ENCODE peak calls at places on chromosomes 4 and X, in four cellular contexts. One of them, this sample, is unnamed.

GRCh38 chr4:10526431-10527222 is 69.4 kb upstream of the ZNF518B start:
- DNase-seq in stimulated activated naive CD4-positive, alpha-beta T cell treated with Interleukin-2 at 50 U/mL for 16 hours: no peak
- DNase-seq in iris pigment epithelial cell: no peak
- DNase-seq in AG08396: no peak
- DNase-seq in this sample: no peak

GRCh38 chr4:29046166-29046565 is 1674.0 kb upstream of the PCDH7 start:
- DNase-seq in stimulated activated naive CD4-positive, alpha-beta T cell treated with Interleukin-2 at 50 U/mL for 16 hours: no peak
- DNase-seq in iris pigment epithelial cell: peak
- DNase-seq in AG08396: no peak
- DNase-seq in this sample: peak

GRCh38 chr4:87227704-87228560 is 7.5 kb upstream of the KLHL8 start:
- DNase-seq in stimulated activated naive CD4-positive, alpha-beta T cell treated with Interleukin-2 at 50 U/mL for 16 hours: no peak
- DNase-seq in iris pigment epithelial cell: no peak
- DNase-seq in AG08396: no peak
- DNase-seq in this sample: no peak

GRCh38 chrX:108217877-108218276 is 126.3 kb downstream of the ATG4A start:
- DNase-seq in stimulated activated naive CD4-positive, alpha-beta T cell treated with Interleukin-2 at 50 U/mL for 16 hours: no peak
- DNase-seq in iris pigment epithelial cell: no peak
- DNase-seq in AG08396: no peak
- DNase-seq in this sample: no peak

GRCh38 chr4:98334461-98334860 is 73.3 kb downstream of the RAP1GDS1 start:
- DNase-seq in stimulated activated naive CD4-positive, alpha-beta T cell treated with Interleukin-2 at 50 U/mL for 16 hours: no peak
- DNase-seq in iris pigment epithelial cell: no peak
- DNase-seq in AG08396: no peak
- DNase-seq in this sample: no peak

GRCh38 chr4:128825226-128825625 is 15.7 kb downstream of the JADE1 start:
- DNase-seq in stimulated activated naive CD4-positive, alpha-beta T cell treated with Interleukin-2 at 50 U/mL for 16 hours: no peak
- DNase-seq in iris pigment epithelial cell: peak
- DNase-seq in AG08396: no peak
- DNase-seq in this sample: no peak

GRCh38 chr4:66852843-66853242 is 692.5 kb downstream of the CENPC start:
- DNase-seq in stimulated activated naive CD4-positive, alpha-beta T cell treated with Interleukin-2 at 50 U/mL for 16 hours: no peak
- DNase-seq in iris pigment epithelial cell: no peak
- DNase-seq in AG08396: no peak
- DNase-seq in this sample: no peak

GRCh38 chr4:169226565-169226964 is 44.2 kb downstream of the SH3RF1 start:
- DNase-seq in stimulated activated naive CD4-positive, alpha-beta T cell treated with Interleukin-2 at 50 U/mL for 16 hours: no peak
- DNase-seq in iris pigment epithelial cell: no peak
- DNase-seq in AG08396: no peak
- DNase-seq in this sample: no peak

GRCh38 chrX:54288989-54289388 is 68.9 kb downstream of the WNK3 start:
- DNase-seq in stimulated activated naive CD4-positive, alpha-beta T cell treated with Interleukin-2 at 50 U/mL for 16 hours: no peak
- DNase-seq in iris pigment epithelial cell: no peak
- DNase-seq in AG08396: no peak
- DNase-seq in this sample: no peak

GRCh38 chr4:133997440-133997839 is 204.1 kb downstream of the PABPC4L start:
- DNase-seq in stimulated activated naive CD4-positive, alpha-beta T cell treated with Interleukin-2 at 50 U/mL for 16 hours: no peak
- DNase-seq in iris pigment epithelial cell: no peak
- DNase-seq in AG08396: no peak
- DNase-seq in this sample: no peak

GRCh38 chrX:3219231-3219630 is 127.2 kb downstream of the MXRA5 start:
- DNase-seq in stimulated activated naive CD4-positive, alpha-beta T cell treated with Interleukin-2 at 50 U/mL for 16 hours: no peak
- DNase-seq in iris pigment epithelial cell: no peak
- DNase-seq in AG08396: no peak
- DNase-seq in this sample: no peak

GRCh38 chrX:42967681-42968080 is 189.7 kb upstream of the PPP1R2C start:
- DNase-seq in stimulated activated naive CD4-positive, alpha-beta T cell treated with Interleukin-2 at 50 U/mL for 16 hours: no peak
- DNase-seq in iris pigment epithelial cell: peak
- DNase-seq in AG08396: no peak
- DNase-seq in this sample: no peak

GRCh38 chrX:70087857-70088256 is 25.6 kb downstream of the OTUD6A start:
- DNase-seq in stimulated activated naive CD4-positive, alpha-beta T cell treated with Interleukin-2 at 50 U/mL for 16 hours: no peak
- DNase-seq in iris pigment epithelial cell: peak
- DNase-seq in AG08396: peak
- DNase-seq in this sample: peak

GRCh38 chr4:40121515-40121914 is 64.9 kb downstream of the N4BP2 start:
- DNase-seq in stimulated activated naive CD4-positive, alpha-beta T cell treated with Interleukin-2 at 50 U/mL for 16 hours: peak
- DNase-seq in iris pigment epithelial cell: peak
- DNase-seq in AG08396: peak
- DNase-seq in this sample: peak

GRCh38 chr4:119894650-119895208 is 171.9 kb downstream of the MAD2L1 start:
- DNase-seq in stimulated activated naive CD4-positive, alpha-beta T cell treated with Interleukin-2 at 50 U/mL for 16 hours: no peak
- DNase-seq in iris pigment epithelial cell: no peak
- DNase-seq in AG08396: no peak
- DNase-seq in this sample: no peak

GRCh38 chr4:31234494-31234893 is 514.3 kb downstream of the PCDH7 start:
- DNase-seq in stimulated activated naive CD4-positive, alpha-beta T cell treated with Interleukin-2 at 50 U/mL for 16 hours: no peak
- DNase-seq in iris pigment epithelial cell: peak
- DNase-seq in AG08396: no peak
- DNase-seq in this sample: no peak

GRCh38 chr4:175745340-175745739 is 66.7 kb downstream of the GPM6A start:
- DNase-seq in stimulated activated naive CD4-positive, alpha-beta T cell treated with Interleukin-2 at 50 U/mL for 16 hours: no peak
- DNase-seq in iris pigment epithelial cell: no peak
- DNase-seq in AG08396: no peak
- DNase-seq in this sample: no peak

GRCh38 chr4:90071289-90072235 is 55.6 kb upstream of the CCSER1 start:
- DNase-seq in stimulated activated naive CD4-positive, alpha-beta T cell treated with Interleukin-2 at 50 U/mL for 16 hours: no peak
- DNase-seq in iris pigment epithelial cell: no peak
- DNase-seq in AG08396: no peak
- DNase-seq in this sample: no peak

GRCh38 chrX:10175317-10175871 is 18.6 kb downstream of the CLCN4 start:
- DNase-seq in stimulated activated naive CD4-positive, alpha-beta T cell treated with Interleukin-2 at 50 U/mL for 16 hours: no peak
- DNase-seq in iris pigment epithelial cell: peak
- DNase-seq in AG08396: peak
- DNase-seq in this sample: peak

GRCh38 chrX:130024127-130024526 is 41.7 kb downstream of the BCORL1 start:
- DNase-seq in stimulated activated naive CD4-positive, alpha-beta T cell treated with Interleukin-2 at 50 U/mL for 16 hours: peak
- DNase-seq in iris pigment epithelial cell: peak
- DNase-seq in AG08396: peak
- DNase-seq in this sample: peak

GRCh38 chr4:137694138-137694537 is 161.8 kb upstream of the PCDH18 start:
- DNase-seq in stimulated activated naive CD4-positive, alpha-beta T cell treated with Interleukin-2 at 50 U/mL for 16 hours: no peak
- DNase-seq in iris pigment epithelial cell: no peak
- DNase-seq in AG08396: no peak
- DNase-seq in this sample: no peak

GRCh38 chrX:153689654-153690465 is 2.1 kb downstream of the SLC6A8 start:
- DNase-seq in stimulated activated naive CD4-positive, alpha-beta T cell treated with Interleukin-2 at 50 U/mL for 16 hours: no peak
- DNase-seq in iris pigment epithelial cell: no peak
- DNase-seq in AG08396: no peak
- DNase-seq in this sample: no peak

GRCh38 chr4:74056114-74056857 is 17.8 kb upstream of the CXCL3 start:
- DNase-seq in stimulated activated naive CD4-positive, alpha-beta T cell treated with Interleukin-2 at 50 U/mL for 16 hours: no peak
- DNase-seq in iris pigment epithelial cell: peak
- DNase-seq in AG08396: no peak
- DNase-seq in this sample: no peak

GRCh38 chr4:55321707-55322264 is 24.3 kb upstream of the SRD5A3 start:
- DNase-seq in stimulated activated naive CD4-positive, alpha-beta T cell treated with Interleukin-2 at 50 U/mL for 16 hours: peak
- DNase-seq in iris pigment epithelial cell: peak
- DNase-seq in AG08396: peak
- DNase-seq in this sample: peak

GRCh38 chr4:42607011-42607726 is 49.7 kb downstream of the ATP8A1 start:
- DNase-seq in stimulated activated naive CD4-positive, alpha-beta T cell treated with Interleukin-2 at 50 U/mL for 16 hours: no peak
- DNase-seq in iris pigment epithelial cell: no peak
- DNase-seq in AG08396: no peak
- DNase-seq in this sample: no peak

GRCh38 chr4:70915048-70915815 is 13.1 kb downstream of the MOB1B start:
- DNase-seq in stimulated activated naive CD4-positive, alpha-beta T cell treated with Interleukin-2 at 50 U/mL for 16 hours: no peak
- DNase-seq in iris pigment epithelial cell: peak
- DNase-seq in AG08396: no peak
- DNase-seq in this sample: no peak

GRCh38 chr4:138938371-138938699 is 77.2 kb upstream of the NOCT start:
- DNase-seq in stimulated activated naive CD4-positive, alpha-beta T cell treated with Interleukin-2 at 50 U/mL for 16 hours: no peak
- DNase-seq in iris pigment epithelial cell: peak
- DNase-seq in AG08396: peak
- DNase-seq in this sample: peak

GRCh38 chr4:52983563-52984303 is 121.6 kb downstream of the RASL11B start:
- DNase-seq in stimulated activated naive CD4-positive, alpha-beta T cell treated with Interleukin-2 at 50 U/mL for 16 hours: no peak
- DNase-seq in iris pigment epithelial cell: peak
- DNase-seq in AG08396: peak
- DNase-seq in this sample: peak

GRCh38 chrX:37371578-37371981 is 22.4 kb downstream of the PRRG1 start:
- DNase-seq in stimulated activated naive CD4-positive, alpha-beta T cell treated with Interleukin-2 at 50 U/mL for 16 hours: no peak
- DNase-seq in iris pigment epithelial cell: no peak
- DNase-seq in AG08396: no peak
- DNase-seq in this sample: no peak

GRCh38 chr4:62917649-62918048 is 1491.6 kb downstream of the TECRL start:
- DNase-seq in stimulated activated naive CD4-positive, alpha-beta T cell treated with Interleukin-2 at 50 U/mL for 16 hours: no peak
- DNase-seq in iris pigment epithelial cell: no peak
- DNase-seq in AG08396: no peak
- DNase-seq in this sample: no peak

GRCh38 chrX:15834051-15834450 is 20.6 kb downstream of the AP1S2 start:
- DNase-seq in stimulated activated naive CD4-positive, alpha-beta T cell treated with Interleukin-2 at 50 U/mL for 16 hours: no peak
- DNase-seq in iris pigment epithelial cell: no peak
- DNase-seq in AG08396: no peak
- DNase-seq in this sample: no peak

GRCh38 chrX:42495139-42495538 is 282.8 kb downstream of the PPP1R2C start:
- DNase-seq in stimulated activated naive CD4-positive, alpha-beta T cell treated with Interleukin-2 at 50 U/mL for 16 hours: no peak
- DNase-seq in iris pigment epithelial cell: no peak
- DNase-seq in AG08396: no peak
- DNase-seq in this sample: no peak

GRCh38 chr4:68346461-68346860 is 3.4 kb downstream of the YTHDC1 start:
- DNase-seq in stimulated activated naive CD4-positive, alpha-beta T cell treated with Interleukin-2 at 50 U/mL for 16 hours: no peak
- DNase-seq in iris pigment epithelial cell: peak
- DNase-seq in AG08396: no peak
- DNase-seq in this sample: no peak

GRCh38 chr4:159240690-159241089 is 137.8 kb downstream of the RAPGEF2 start:
- DNase-seq in stimulated activated naive CD4-positive, alpha-beta T cell treated with Interleukin-2 at 50 U/mL for 16 hours: no peak
- DNase-seq in iris pigment epithelial cell: peak
- DNase-seq in AG08396: no peak
- DNase-seq in this sample: no peak

GRCh38 chr4:33072340-33073089 is 2352.3 kb downstream of the PCDH7 start:
- DNase-seq in stimulated activated naive CD4-positive, alpha-beta T cell treated with Interleukin-2 at 50 U/mL for 16 hours: no peak
- DNase-seq in iris pigment epithelial cell: peak
- DNase-seq in AG08396: no peak
- DNase-seq in this sample: no peak

GRCh38 chr4:47830263-47831025 is 7.4 kb downstream of the CORIN start:
- DNase-seq in stimulated activated naive CD4-positive, alpha-beta T cell treated with Interleukin-2 at 50 U/mL for 16 hours: no peak
- DNase-seq in iris pigment epithelial cell: no peak
- DNase-seq in AG08396: no peak
- DNase-seq in this sample: no peak

GRCh38 chr4:188941524-188942109 is 802.4 kb downstream of the TRIML1 start:
- DNase-seq in stimulated activated naive CD4-positive, alpha-beta T cell treated with Interleukin-2 at 50 U/mL for 16 hours: no peak
- DNase-seq in iris pigment epithelial cell: peak
- DNase-seq in AG08396: peak
- DNase-seq in this sample: peak

GRCh38 chr4:141636771-141637460 is 533 bp downstream of the IL15 start:
- DNase-seq in stimulated activated naive CD4-positive, alpha-beta T cell treated with Interleukin-2 at 50 U/mL for 16 hours: peak
- DNase-seq in iris pigment epithelial cell: peak
- DNase-seq in AG08396: peak
- DNase-seq in this sample: peak

GRCh38 chr4:99103166-99103565 is 14.6 kb upstream of the ADH5 start:
- DNase-seq in stimulated activated naive CD4-positive, alpha-beta T cell treated with Interleukin-2 at 50 U/mL for 16 hours: no peak
- DNase-seq in iris pigment epithelial cell: no peak
- DNase-seq in AG08396: no peak
- DNase-seq in this sample: no peak

GRCh38 chr4:3413675-3414420 is 27.9 kb upstream of the HGFAC start:
- DNase-seq in stimulated activated naive CD4-positive, alpha-beta T cell treated with Interleukin-2 at 50 U/mL for 16 hours: no peak
- DNase-seq in iris pigment epithelial cell: no peak
- DNase-seq in AG08396: no peak
- DNase-seq in this sample: no peak